ENCODE peak calls at places on chromosomes 1 and 21, in four cellular contexts. One of them, this sample, is unnamed.

GRCh38 chr1:157278383-157279156 is 140.4 kb upstream of the ETV3 start:
- DNase-seq in endodermal cell: peak; percentile 39
- DNase-seq in heart left ventricle: no peak
- DNase-seq in astrocyte of the cerebellum: no peak
- DNase-seq in this sample: no peak

GRCh38 chr1:118927421-118927820 is 60.7 kb downstream of the TBX15 start:
- DNase-seq in endodermal cell: no peak
- DNase-seq in heart left ventricle: no peak
- DNase-seq in astrocyte of the cerebellum: no peak
- DNase-seq in this sample: no peak

GRCh38 chr1:174023438-174023837 is 1.3 kb upstream of the RC3H1 start:
- DNase-seq in endodermal cell: peak; percentile 78
- DNase-seq in heart left ventricle: no peak
- DNase-seq in astrocyte of the cerebellum: no peak
- DNase-seq in this sample: peak; percentile 37

GRCh38 chr1:19398309-19398760 is 86.2 kb downstream of the SLC66A1 start:
- DNase-seq in endodermal cell: no peak
- DNase-seq in heart left ventricle: no peak
- DNase-seq in astrocyte of the cerebellum: peak; percentile 96
- DNase-seq in this sample: no peak

GRCh38 chr21:34558166-34558565 is 46.2 kb upstream of the KCNE1 start:
- DNase-seq in endodermal cell: no peak
- DNase-seq in heart left ventricle: no peak
- DNase-seq in astrocyte of the cerebellum: no peak
- DNase-seq in this sample: no peak

GRCh38 chr1:160576430-160576829 is 2.9 kb downstream of the CD84 start:
- DNase-seq in endodermal cell: no peak
- DNase-seq in heart left ventricle: no peak
- DNase-seq in astrocyte of the cerebellum: no peak
- DNase-seq in this sample: no peak

GRCh38 chr1:84492726-84493125 is 13.5 kb upstream of the SPATA1 start:
- DNase-seq in endodermal cell: no peak
- DNase-seq in heart left ventricle: no peak
- DNase-seq in astrocyte of the cerebellum: no peak
- DNase-seq in this sample: no peak

GRCh38 chr21:41778974-41779600 is 12.2 kb upstream of the RIPK4 start:
- DNase-seq in endodermal cell: peak; percentile 69
- DNase-seq in heart left ventricle: no peak
- DNase-seq in astrocyte of the cerebellum: no peak
- DNase-seq in this sample: no peak

GRCh38 chr1:172467446-172467845 is 23.6 kb upstream of the PIGC start:
- DNase-seq in endodermal cell: no peak
- DNase-seq in heart left ventricle: no peak
- DNase-seq in astrocyte of the cerebellum: no peak
- DNase-seq in this sample: no peak

GRCh38 chr1:227759345-227760300 is 24.4 kb downstream of the SNAP47 start:
- DNase-seq in endodermal cell: no peak
- DNase-seq in heart left ventricle: peak; percentile 61
- DNase-seq in astrocyte of the cerebellum: peak; percentile 97
- DNase-seq in this sample: no peak

GRCh38 chr1:203099121-203099520 is 13.3 kb upstream of the MYOG start:
- DNase-seq in endodermal cell: no peak
- DNase-seq in heart left ventricle: no peak
- DNase-seq in astrocyte of the cerebellum: no peak
- DNase-seq in this sample: no peak

GRCh38 chr1:203289281-203289981 is 15.9 kb upstream of the BTG2 start:
- DNase-seq in endodermal cell: peak; percentile 72
- DNase-seq in heart left ventricle: peak; percentile 48
- DNase-seq in astrocyte of the cerebellum: no peak
- DNase-seq in this sample: no peak

GRCh38 chr1:32990887-32991286 is 26.3 kb upstream of the RNF19B start:
- DNase-seq in endodermal cell: no peak
- DNase-seq in heart left ventricle: no peak
- DNase-seq in astrocyte of the cerebellum: no peak
- DNase-seq in this sample: no peak

GRCh38 chr21:42533963-42534355 is 20.3 kb downstream of the SLC37A1 start:
- DNase-seq in endodermal cell: peak; percentile 22
- DNase-seq in heart left ventricle: no peak
- DNase-seq in astrocyte of the cerebellum: no peak
- DNase-seq in this sample: no peak

GRCh38 chr1:91605566-91605965 is 104.9 kb downstream of the CDC7 start:
- DNase-seq in endodermal cell: no peak
- DNase-seq in heart left ventricle: no peak
- DNase-seq in astrocyte of the cerebellum: no peak
- DNase-seq in this sample: no peak

GRCh38 chr21:43209575-43210453 is 41.0 kb downstream of the CRYAA start:
- DNase-seq in endodermal cell: peak; percentile 40
- DNase-seq in heart left ventricle: peak; percentile 5
- DNase-seq in astrocyte of the cerebellum: peak; percentile 8
- DNase-seq in this sample: no peak

GRCh38 chr1:28594661-28595411 is 2.8 kb downstream of the RAB42 start:
- DNase-seq in endodermal cell: peak; percentile 73
- DNase-seq in heart left ventricle: no peak
- DNase-seq in astrocyte of the cerebellum: peak; percentile 79
- DNase-seq in this sample: no peak

GRCh38 chr1:225825606-225826005 is 15.7 kb downstream of the EPHX1 start:
- DNase-seq in endodermal cell: no peak
- DNase-seq in heart left ventricle: no peak
- DNase-seq in astrocyte of the cerebellum: no peak
- DNase-seq in this sample: no peak

GRCh38 chr1:59044535-59045121 is 252.3 kb upstream of the FGGY start:
- DNase-seq in endodermal cell: no peak
- DNase-seq in heart left ventricle: no peak
- DNase-seq in astrocyte of the cerebellum: no peak
- DNase-seq in this sample: no peak

GRCh38 chr1:1397839-1398523 is 1.2 kb downstream of the CCNL2 start:
- DNase-seq in endodermal cell: no peak
- DNase-seq in heart left ventricle: no peak
- DNase-seq in astrocyte of the cerebellum: no peak
- DNase-seq in this sample: no peak

GRCh38 chr1:224720216-224720615 is 104.1 kb downstream of the CNIH3 start:
- DNase-seq in endodermal cell: peak; percentile 87
- DNase-seq in heart left ventricle: no peak
- DNase-seq in astrocyte of the cerebellum: no peak
- DNase-seq in this sample: no peak

GRCh38 chr1:42157667-42158066 is 4.5 kb downstream of the GUCA2B start:
- DNase-seq in endodermal cell: peak; percentile 66
- DNase-seq in heart left ventricle: no peak
- DNase-seq in astrocyte of the cerebellum: no peak
- DNase-seq in this sample: no peak
- TF ChIP-seq CTCF in endodermal cell: peak; percentile 59
- TF ChIP-seq CTCF in heart left ventricle: no peak
- TF ChIP-seq CTCF in astrocyte of the cerebellum: no peak
- TF ChIP-seq CTCF in this sample: peak; percentile 18

GRCh38 chr1:155864393-155864792 is 5.0 kb downstream of the SYT11 start:
- DNase-seq in endodermal cell: no peak
- DNase-seq in heart left ventricle: no peak
- DNase-seq in astrocyte of the cerebellum: no peak
- DNase-seq in this sample: no peak

GRCh38 chr1:155858805-155859233 is 548 bp upstream of the SYT11 start:
- DNase-seq in endodermal cell: no peak
- DNase-seq in heart left ventricle: no peak
- DNase-seq in astrocyte of the cerebellum: no peak
- DNase-seq in this sample: no peak

GRCh38 chr1:155859881-155860841 is 794 bp downstream of the SYT11 start:
- DNase-seq in endodermal cell: no peak
- DNase-seq in heart left ventricle: peak; percentile 95
- DNase-seq in astrocyte of the cerebellum: peak; percentile 59
- DNase-seq in this sample: no peak

GRCh38 chr1:155859234-155859829 is at the start of gene SYT11:
- DNase-seq in endodermal cell: peak; percentile 98
- DNase-seq in heart left ventricle: peak; percentile 95
- DNase-seq in astrocyte of the cerebellum: peak; percentile 88
- DNase-seq in this sample: peak; percentile 77

GRCh38 chr1:155860939-155861496 is 1.7 kb downstream of the SYT11 start:
- DNase-seq in endodermal cell: no peak
- DNase-seq in heart left ventricle: no peak
- DNase-seq in astrocyte of the cerebellum: no peak
- DNase-seq in this sample: no peak
- H3K4me3 ChIP-seq in endodermal cell: no peak overlapping the region
- H3K4me3 ChIP-seq in heart left ventricle: peak overlapping the region; percentile 59
- H3K4me3 ChIP-seq in astrocyte of the cerebellum: peak overlapping the region; percentile 45
- H3K4me3 ChIP-seq in this sample: peak overlapping the region; percentile 61

GRCh38 chr1:201026234-201026633 is 2.7 kb upstream of the KIF21B start:
- DNase-seq in endodermal cell: no peak
- DNase-seq in heart left ventricle: no peak
- DNase-seq in astrocyte of the cerebellum: no peak
- DNase-seq in this sample: no peak

GRCh38 chr1:201026746-201027145 is 3.2 kb upstream of the KIF21B start:
- DNase-seq in endodermal cell: no peak
- DNase-seq in heart left ventricle: no peak
- DNase-seq in astrocyte of the cerebellum: no peak
- DNase-seq in this sample: no peak

GRCh38 chr1:201023517-201023902 is at the start of gene KIF21B:
- DNase-seq in endodermal cell: peak; percentile 95
- DNase-seq in heart left ventricle: peak; percentile 81
- DNase-seq in astrocyte of the cerebellum: no peak
- DNase-seq in this sample: no peak

GRCh38 chr1:201024251-201024998 is 911 bp upstream of the KIF21B start:
- DNase-seq in endodermal cell: peak; percentile 62
- DNase-seq in heart left ventricle: no peak
- DNase-seq in astrocyte of the cerebellum: no peak
- DNase-seq in this sample: no peak

GRCh38 chr1:201025571-201026002 is 2.1 kb upstream of the KIF21B start:
- DNase-seq in endodermal cell: peak; percentile 85
- DNase-seq in heart left ventricle: no peak
- DNase-seq in astrocyte of the cerebellum: no peak
- DNase-seq in this sample: no peak
- TF ChIP-seq CTCF in endodermal cell: peak; percentile 79
- TF ChIP-seq CTCF in heart left ventricle: no peak
- TF ChIP-seq CTCF in astrocyte of the cerebellum: peak; percentile 59
- TF ChIP-seq CTCF in this sample: peak; percentile 43

GRCh38 chr1:85579619-85580018 is 942 bp upstream of the CCN1 start:
- DNase-seq in endodermal cell: peak; percentile 79
- DNase-seq in heart left ventricle: peak; percentile 46
- DNase-seq in astrocyte of the cerebellum: peak; percentile 66
- DNase-seq in this sample: no peak
- H3K4me3 ChIP-seq in endodermal cell: peak overlapping the region; percentile 82
- H3K4me3 ChIP-seq in heart left ventricle: peak overlapping the region; percentile 43
- H3K4me3 ChIP-seq in astrocyte of the cerebellum: peak overlapping the region; percentile 88
- H3K4me3 ChIP-seq in this sample: peak overlapping the region; percentile 92

GRCh38 chr1:10573446-10573845 is 98.7 kb downstream of the PEX14 start:
- DNase-seq in endodermal cell: no peak
- DNase-seq in heart left ventricle: no peak
- DNase-seq in astrocyte of the cerebellum: no peak
- DNase-seq in this sample: no peak
- TF ChIP-seq CTCF in endodermal cell: no peak
- TF ChIP-seq CTCF in heart left ventricle: no peak
- TF ChIP-seq CTCF in astrocyte of the cerebellum: no peak
- TF ChIP-seq CTCF in this sample: no peak

GRCh38 chr1:61181016-61181560 is 98.7 kb downstream of the NFIA start:
- DNase-seq in endodermal cell: no peak
- DNase-seq in heart left ventricle: no peak
- DNase-seq in astrocyte of the cerebellum: no peak
- DNase-seq in this sample: no peak

GRCh38 chr1:61182049-61182448 is 99.7 kb downstream of the NFIA start:
- DNase-seq in endodermal cell: no peak
- DNase-seq in heart left ventricle: no peak
- DNase-seq in astrocyte of the cerebellum: no peak
- DNase-seq in this sample: peak; percentile 65

GRCh38 chr1:61184714-61185106 is 102.3 kb downstream of the NFIA start:
- DNase-seq in endodermal cell: no peak
- DNase-seq in heart left ventricle: no peak
- DNase-seq in astrocyte of the cerebellum: no peak
- DNase-seq in this sample: no peak

GRCh38 chr1:61184035-61184713 is 101.8 kb downstream of the NFIA start:
- DNase-seq in endodermal cell: no peak
- DNase-seq in heart left ventricle: peak; percentile 92
- DNase-seq in astrocyte of the cerebellum: peak; percentile 81
- DNase-seq in this sample: peak; percentile 84

DNA sequence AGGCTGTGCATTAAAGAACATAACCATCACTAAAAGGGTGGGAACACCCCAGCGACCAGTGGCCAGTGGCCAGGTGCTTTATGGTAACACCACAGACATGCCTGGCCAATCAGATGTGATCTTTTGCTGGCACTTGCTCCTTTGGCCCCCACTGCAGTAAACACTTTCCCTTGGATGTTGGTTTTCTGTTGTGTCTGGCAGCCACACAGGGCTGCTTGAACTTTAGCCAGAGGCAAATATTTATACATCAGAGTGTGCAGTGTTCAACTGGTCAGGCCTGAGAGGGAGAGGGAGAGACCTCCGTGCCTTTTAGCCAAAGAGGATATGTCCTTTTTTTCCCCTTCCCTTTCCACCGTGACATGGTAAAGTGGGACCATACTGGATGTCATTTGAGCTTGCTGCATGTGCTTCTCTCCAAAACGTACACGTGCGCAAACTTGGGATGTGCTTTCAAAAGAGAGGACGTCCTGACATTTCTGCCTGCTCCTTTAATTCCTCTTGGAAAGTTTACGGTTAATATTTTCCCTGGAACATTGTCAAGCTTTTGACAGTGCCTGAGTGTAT is 101.2 kb downstream of the NFIA start:
- DNase-seq in endodermal cell: no peak
- DNase-seq in heart left ventricle: peak; percentile 47
- DNase-seq in astrocyte of the cerebellum: no peak
- DNase-seq in this sample: no peak
- H3K4me3 ChIP-seq in endodermal cell: no peak overlapping the region
- H3K4me3 ChIP-seq in heart left ventricle: peak overlapping the region; percentile 34
- H3K4me3 ChIP-seq in astrocyte of the cerebellum: peak overlapping the region; percentile 29
- H3K4me3 ChIP-seq in this sample: peak overlapping the region; percentile 53

This sample was measured in epithelial cell of proximal tubule.